ENCODE peak calls at places on chromosomes 1 and 21, in five cellular contexts. M is upper lobe of right lung, U is endothelial cell of umbilical vein, I is sigmoid colon, H is psoas muscle. O is an unnamed sample.

GRCh38 chr1:173393655-173393993 is 83.5 kb upstream of the PRDX6 start:
- DNase-seq in M (no peak), U (no peak), I (no peak), H (no peak), O (no peak)

GRCh38 chr1:150259758-150260669 is 2.4 kb downstream of the CA14 start:
- DNase-seq in M (peak), U (peak), I (peak), H (no peak), O (peak)

GRCh38 chr1:33390550-33390949 is 40.3 kb downstream of the PHC2 start:
- DNase-seq in M (no peak), U (no peak), I (no peak), H (no peak), O (no peak)

GRCh38 chr1:109368464-109368863 is 29.3 kb downstream of the SORT1 start:
- DNase-seq in M (no peak), U (no peak), I (no peak), H (no peak), O (no peak)

GRCh38 chr1:157618190-157618589 is 20.3 kb upstream of the FCRL4 start:
- DNase-seq in M (no peak), U (no peak), I (no peak), H (no peak), O (no peak)

GRCh38 chr1:64956241-64956640 is 10.1 kb downstream of the JAK1 start:
- DNase-seq in M (no peak), U (no peak), I (no peak), H (no peak), O (no peak)

GRCh38 chr1:11550664-11551283 is 71.8 kb downstream of the DISP3 start:
- DNase-seq in M (no peak), U (peak), I (no peak), H (peak), O (peak)

GRCh38 chr1:17094664-17095063 is 24.6 kb downstream of the PADI2 start:
- DNase-seq in M (no peak), U (no peak), I (no peak), H (no peak), O (no peak)

GRCh38 chr1:201946224-201946908 is at the start of gene LMOD1:
- DNase-seq in M (peak), U (peak), I (peak), H (peak), O (peak)

GRCh38 chr1:224183591-224184312 is 712 bp downstream of the DEGS1 start:
- DNase-seq in M (peak), U (peak), I (peak), H (peak), O (peak)

DNA sequence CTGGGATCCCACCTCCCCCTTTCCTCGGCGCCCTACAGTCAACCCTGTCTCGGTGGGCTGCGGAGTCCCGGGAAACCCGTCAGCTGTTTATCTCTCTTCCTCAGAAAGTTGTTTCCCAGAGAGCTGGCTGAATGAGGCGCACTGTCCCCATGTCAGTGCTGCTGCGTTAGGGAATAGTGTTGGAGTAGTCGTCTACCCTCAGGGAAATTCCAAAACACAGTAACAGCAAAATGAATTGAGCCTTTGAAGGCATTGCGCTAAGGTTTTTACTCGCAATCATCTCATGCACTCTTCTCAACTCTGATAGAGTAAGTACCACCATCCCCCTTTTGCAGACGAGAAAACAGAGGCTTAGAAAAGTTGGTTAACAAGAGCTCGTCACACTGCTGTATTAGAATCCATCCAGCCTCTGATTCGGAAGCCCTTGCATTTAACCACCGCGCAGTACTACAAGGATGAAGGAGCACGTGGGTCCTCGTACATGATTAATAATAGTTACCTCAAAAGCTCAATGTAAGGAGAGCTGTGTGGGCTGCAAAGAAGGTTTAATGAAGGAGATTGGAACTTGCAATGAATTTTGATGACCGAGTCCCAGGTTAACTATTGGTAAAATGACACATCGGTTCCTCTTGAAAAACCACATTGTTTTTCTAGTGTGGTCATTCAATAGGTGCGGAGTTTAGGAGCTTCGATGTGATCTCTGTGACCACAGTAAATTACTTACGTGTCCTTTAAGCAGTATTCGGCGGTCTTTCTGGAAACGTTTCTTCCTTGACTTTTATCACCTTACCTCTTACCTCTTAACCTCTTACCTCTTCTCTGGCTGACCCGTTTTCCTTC is 788 bp upstream of the EDEM3 start:
- DNase-seq in M (no peak), U (no peak), I (no peak), H (no peak), O (no peak)
- H3K4me3 ChIP-seq in M (peak), U (peak), I (peak), H (peak), O (peak)

DNA sequence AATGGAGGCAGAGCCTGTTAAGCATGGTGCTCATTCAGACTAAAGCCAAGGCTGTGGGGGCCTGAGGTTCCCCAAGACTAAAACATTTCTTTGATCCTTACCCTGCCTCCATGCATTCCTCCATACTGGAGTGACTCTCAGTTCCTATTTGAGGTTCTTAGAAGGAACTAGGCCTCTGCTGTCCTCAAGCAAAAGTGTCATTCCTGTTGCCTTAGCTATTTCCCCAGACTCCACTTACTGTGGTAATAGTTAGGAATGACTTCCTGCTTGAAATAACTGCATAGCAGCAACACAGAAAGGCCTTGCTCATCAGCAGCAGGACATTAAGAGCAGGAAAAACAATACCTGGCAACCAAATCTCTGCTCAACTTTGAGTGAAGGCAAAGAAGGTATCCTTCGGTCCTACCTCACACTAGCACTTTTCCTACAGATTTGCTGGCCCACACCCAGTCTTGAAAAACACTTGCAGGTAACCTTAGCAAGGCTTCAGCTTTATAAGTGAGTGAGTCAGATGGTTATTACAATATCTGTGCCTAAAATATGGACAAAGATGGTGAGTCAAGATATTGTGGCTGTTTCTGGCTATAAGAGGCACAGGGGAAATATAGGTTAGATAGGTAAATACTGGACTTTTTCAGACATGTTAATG is 14.8 kb downstream of the LRRC41 start:
- DNase-seq in M (no peak), U (peak), I (no peak), H (no peak), O (peak)
- H3K4me3 ChIP-seq in M (no peak), U (no peak), I (no peak), H (no peak), O (no peak)

DNA sequence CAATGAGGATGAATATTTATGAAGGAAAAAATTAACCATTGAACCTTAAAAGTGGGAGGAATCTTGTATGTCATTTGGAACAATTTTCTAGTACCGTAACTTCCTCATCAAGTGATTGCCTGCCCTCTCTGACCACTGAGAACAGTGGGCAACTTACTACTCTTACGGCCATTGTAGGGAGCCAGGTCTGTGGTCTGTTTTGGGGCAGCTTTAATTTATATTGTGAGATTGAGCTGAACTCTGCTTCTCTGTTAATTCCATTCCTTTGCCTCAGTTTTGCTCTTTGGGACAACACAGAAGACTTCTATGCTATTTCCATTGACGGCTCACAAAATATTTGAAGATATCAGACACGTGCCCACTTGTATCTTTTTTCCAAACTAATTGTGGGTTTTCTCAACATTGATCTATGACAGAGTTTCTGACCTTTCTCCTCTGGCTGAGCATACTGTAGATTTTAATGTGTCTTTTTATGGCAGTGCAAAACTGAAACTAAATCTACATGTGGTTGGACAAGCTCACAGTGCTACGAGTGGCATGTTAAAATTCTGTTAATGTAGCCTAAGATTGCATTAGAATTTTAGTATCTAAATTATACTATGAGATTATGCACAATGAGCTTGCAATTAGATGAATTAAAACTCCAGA is 27.8 kb upstream of the ZNF281 start:
- DNase-seq in M (no peak), U (peak), I (no peak), H (no peak), O (no peak)
- H3K4me3 ChIP-seq in M (peak), U (no peak), I (peak), H (peak), O (no peak)

GRCh38 chr1:46653405-46653853 is 14.7 kb downstream of the ATPAF1 start:
- DNase-seq in M (no peak), U (no peak), I (no peak), H (no peak), O (no peak)
- H3K4me3 ChIP-seq in M (no peak), U (no peak), I (peak), H (no peak), O (no peak)

GRCh38 chr21:44349416-44349846 is 4.0 kb upstream of the TRPM2 start:
- DNase-seq in M (peak), U (no peak), I (no peak), H (no peak), O (peak)
- H3K4me3 ChIP-seq in M (no peak), U (no peak), I (no peak), H (no peak), O (no peak)

GRCh38 chr21:42063578-42064521 is 7.3 kb upstream of the UMODL1 start:
- DNase-seq in M (no peak), U (no peak), I (no peak), H (no peak), O (peak)
- H3K4me3 ChIP-seq in M (peak), U (no peak), I (no peak), H (no peak), O (no peak)

DNA sequence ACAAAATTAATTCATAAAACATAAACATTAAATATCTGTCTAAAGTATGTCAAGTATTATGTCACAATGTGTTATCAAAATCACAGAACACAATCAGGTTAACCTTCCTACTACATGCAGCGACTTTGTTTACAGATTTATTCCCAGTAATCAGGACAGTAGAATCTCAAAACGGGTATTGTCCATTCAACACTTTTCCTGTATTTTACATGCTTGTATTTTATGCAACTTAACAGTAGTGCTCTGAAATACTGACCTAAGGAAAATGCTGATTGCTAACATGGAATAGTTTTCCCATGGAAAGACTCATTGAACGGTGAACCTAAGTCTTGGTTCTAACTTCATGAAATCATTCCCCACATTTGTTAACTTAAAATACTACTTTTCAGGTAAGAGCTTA is 2.3 kb downstream of the SERBP1 start:
- DNase-seq in M (no peak), U (peak), I (no peak), H (no peak), O (no peak)
- H3K4me3 ChIP-seq in M (peak), U (peak), I (peak), H (peak), O (peak)